ENCODE peak calls at places on chromosomes 6 and 20, in nine cellular contexts. F, G, A, V, H, C, P, T and Q are unnamed samples.

GRCh38 chr20:58870293-58871014 is 17.9 kb downstream of the GNAS start:
- DNase-seq in F (peak), A (peak), T (peak), V (peak), C (peak), P (peak), G (no peak), H (peak), Q (peak)

GRCh38 chr20:22577515-22578220 is 6.7 kb downstream of the FOXA2 start:
- DNase-seq in F (no peak), G (no peak), T (no peak), C (no peak), A (no peak), H (no peak), P (peak), V (no peak), Q (peak)

GRCh38 chr6:48037946-48038345 is 73.1 kb downstream of the PTCHD4 start:
- DNase-seq in A (no peak), V (no peak), C (no peak), H (no peak), G (no peak), F (no peak), P (no peak), T (no peak), Q (no peak)

GRCh38 chr20:1427457-1428054 is 34.7 kb upstream of the FKBP1A start:
- DNase-seq in G (no peak), C (peak), H (no peak), F (no peak), A (no peak), P (no peak), V (no peak), T (no peak), Q (no peak)

GRCh38 chr6:22613695-22614094 is 44.3 kb downstream of the HDGFL1 start:
- DNase-seq in G (no peak), V (no peak), P (no peak), T (no peak), A (no peak), C (peak), H (no peak), F (no peak), Q (no peak)

GRCh38 chr6:42960243-42961019 is at the start of gene GNMT:
- DNase-seq in F (peak), A (peak), P (peak), C (no peak), H (no peak), G (peak), T (peak), V (peak), Q (peak)

GRCh38 chr20:10352934-10353866 is 80.8 kb downstream of the MKKS start:
- DNase-seq in T (no peak), H (no peak), C (peak), F (no peak), P (no peak), G (no peak), V (no peak), A (no peak), Q (no peak)

GRCh38 chr20:1500496-1500895 is 9.3 kb upstream of the SIRPB2 start:
- DNase-seq in H (no peak), A (no peak), T (no peak), C (no peak), G (no peak), P (no peak), V (no peak), F (no peak), Q (no peak)

GRCh38 chr6:105739764-105740163 is 336.9 kb upstream of the PREP start:
- DNase-seq in H (no peak), C (no peak), F (no peak), A (no peak), V (no peak), G (no peak), T (no peak), P (no peak), Q (no peak)

GRCh38 chr6:115612796-115613479 is 447.8 kb downstream of the FRK start:
- DNase-seq in P (no peak), C (no peak), F (no peak), G (no peak), V (no peak), T (no peak), H (no peak), A (no peak), Q (no peak)

GRCh38 chr6:132300323-132300949 is 100.8 kb downstream of the MOXD1 start:
- DNase-seq in C (peak), P (no peak), G (peak), T (no peak), V (peak), H (no peak), A (peak), F (peak), Q (peak)

GRCh38 chr6:13159295-13159694 is 169.0 kb downstream of the TBC1D7 start:
- DNase-seq in H (no peak), P (no peak), T (no peak), A (no peak), G (no peak), V (no peak), F (no peak), C (no peak), Q (no peak)

GRCh38 chr6:140980265-140980887 is 1152.3 kb upstream of the GJE1 start:
- DNase-seq in C (peak), G (no peak), H (no peak), V (no peak), A (no peak), F (no peak), T (no peak), P (no peak), Q (no peak)

GRCh38 chr6:139625998-139626975 is 251.8 kb upstream of the CITED2 start:
- DNase-seq in G (no peak), V (no peak), C (no peak), A (no peak), F (no peak), T (no peak), H (no peak), P (no peak), Q (peak)

GRCh38 chr6:138722425-138723371 is 50.9 kb upstream of the CCDC28A start:
- DNase-seq in F (no peak), G (no peak), V (no peak), C (peak), A (no peak), P (no peak), T (no peak), H (no peak), Q (no peak)

GRCh38 chr6:140051521-140052455 is 677.3 kb upstream of the CITED2 start:
- DNase-seq in A (no peak), H (no peak), P (no peak), V (no peak), G (no peak), F (no peak), C (peak), T (no peak), Q (no peak)

GRCh38 chr6:44733146-44733545 is 345.6 kb downstream of the CDC5L start:
- DNase-seq in G (no peak), H (no peak), F (no peak), A (no peak), P (no peak), V (peak), T (no peak), C (no peak), Q (no peak)

GRCh38 chr6:164927288-164928040 is 381.9 kb downstream of the C6orf118 start:
- DNase-seq in P (peak), A (peak), H (no peak), C (peak), F (peak), V (peak), T (peak), G (peak), Q (peak)

GRCh38 chr20:53036992-53037391 is 64.8 kb downstream of the TSHZ2 start:
- DNase-seq in H (no peak), T (no peak), C (no peak), F (peak), V (peak), P (no peak), G (no peak), A (no peak), Q (peak)

GRCh38 chr6:113591896-113592827 is 265.0 kb upstream of the MARCKS start:
- DNase-seq in T (no peak), A (no peak), F (no peak), G (no peak), P (no peak), V (peak), H (no peak), C (peak), Q (no peak)

GRCh38 chr6:93498713-93499112 is 79.4 kb upstream of the EPHA7 start:
- DNase-seq in H (no peak), F (no peak), T (no peak), P (no peak), V (no peak), G (no peak), A (no peak), C (no peak), Q (no peak)

GRCh38 chr6:16540804-16541752 is 220.2 kb downstream of the ATXN1 start:
- DNase-seq in F (no peak), T (no peak), H (no peak), A (peak), C (no peak), V (peak), G (peak), P (no peak), Q (no peak)

GRCh38 chr20:58891686-58892125 is 39.2 kb downstream of the GNAS start:
- DNase-seq in H (no peak), V (no peak), F (peak), P (no peak), G (no peak), T (no peak), A (no peak), C (no peak), Q (peak)

DNA sequence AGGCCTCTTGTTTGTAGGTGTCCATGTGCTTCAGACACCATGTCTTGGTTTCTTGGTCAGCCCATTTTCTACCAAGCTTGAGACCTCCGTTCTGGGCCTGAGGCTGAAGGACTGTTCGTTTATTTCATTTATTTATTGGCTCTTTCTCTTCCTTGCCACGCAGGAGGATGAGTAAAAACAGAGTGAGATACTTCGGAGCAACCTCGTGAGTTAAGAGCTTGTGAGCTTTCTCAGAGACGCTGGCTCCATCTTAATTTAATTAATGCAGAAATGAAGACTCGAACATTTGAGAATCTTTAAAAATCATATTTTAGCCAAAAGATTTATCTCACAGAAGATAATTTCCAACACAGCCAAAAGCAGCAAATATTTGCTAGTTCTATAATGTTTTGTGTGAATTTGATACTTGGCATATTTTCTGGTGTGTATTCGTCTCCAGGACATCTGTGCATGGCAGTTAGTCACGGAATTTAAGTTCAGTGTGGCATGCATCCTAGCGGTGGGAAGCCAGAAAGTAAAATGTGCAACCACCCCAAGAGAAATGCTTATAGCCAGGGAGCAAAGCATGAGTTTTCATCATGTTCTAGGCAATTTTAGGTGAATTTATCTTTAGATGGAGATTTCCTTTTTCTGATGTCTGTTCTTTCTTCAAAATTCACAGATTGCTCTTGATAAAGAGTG is 76.0 kb downstream of the THBS2 start:
- DNase-seq in C (peak), A (no peak), P (no peak), T (no peak), V (no peak), G (no peak), F (no peak), H (no peak), Q (no peak)
- TF ChIP-seq CTCF in C (peak), A (no peak), P (no peak), T (no peak), V (no peak), G (no peak), F (no peak), H (no peak), Q (no peak)

DNA sequence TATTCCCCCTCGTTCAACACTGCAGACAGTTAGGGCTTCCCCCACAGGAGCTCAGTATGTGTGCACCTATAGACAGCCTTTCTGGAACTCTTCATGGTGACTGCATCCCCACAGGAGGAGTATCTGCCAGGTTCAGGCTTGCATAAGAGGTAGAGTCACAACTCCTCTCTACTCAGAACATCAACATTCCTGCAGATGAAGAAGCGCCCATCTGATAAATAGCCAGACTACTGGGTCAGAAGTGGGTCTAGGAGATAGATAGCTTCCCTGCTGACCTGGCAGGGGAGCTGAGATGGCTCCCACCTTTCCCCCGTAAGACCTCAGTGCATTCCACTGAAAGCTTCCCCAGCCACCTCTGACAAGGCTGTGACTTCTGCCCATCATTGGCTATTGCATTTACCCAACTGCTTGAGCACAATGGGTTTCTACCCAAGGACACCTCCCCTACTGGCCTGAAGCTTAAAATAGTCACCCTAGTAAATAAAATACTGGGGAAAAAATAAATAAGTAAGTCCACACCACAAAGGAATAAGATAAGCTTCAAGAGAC is 125.1 kb downstream of the CDK19 start:
- DNase-seq in G (no peak), C (no peak), T (no peak), H (no peak), F (no peak), A (no peak), V (no peak), P (no peak), Q (no peak)
- TF ChIP-seq CTCF in G (no peak), C (no peak), T (no peak), H (no peak), F (no peak), A (no peak), V (no peak), P (no peak), Q (no peak)

GRCh38 chr6:46350714-46351113 is 140.5 kb downstream of the RCAN2 start:
- DNase-seq in F (no peak), V (no peak), C (no peak), G (no peak), A (no peak), H (no peak), P (no peak), T (no peak), Q (no peak)
- TF ChIP-seq CTCF in F (no peak), V (no peak), C (no peak), G (no peak), A (no peak), H (no peak), P (no peak), T (no peak), Q (no peak)

GRCh38 chr20:34626978-34627377 is 49.9 kb downstream of the PIGU start:
- DNase-seq in G (no peak), F (no peak), C (no peak), V (no peak), A (no peak), H (no peak), T (no peak), P (no peak), Q (no peak)

GRCh38 chr20:34629342-34629741 is 47.5 kb downstream of the PIGU start:
- DNase-seq in G (no peak), P (no peak), A (no peak), H (no peak), C (no peak), V (no peak), F (no peak), T (no peak), Q (no peak)

GRCh38 chr20:34627458-34627857 is 49.4 kb downstream of the PIGU start:
- DNase-seq in P (no peak), A (no peak), F (no peak), C (no peak), G (no peak), H (no peak), V (no peak), T (no peak), Q (no peak)

GRCh38 chr20:34628026-34628425 is 48.9 kb downstream of the PIGU start:
- DNase-seq in H (no peak), V (no peak), T (no peak), A (no peak), G (no peak), P (no peak), C (no peak), F (no peak), Q (no peak)

DNA sequence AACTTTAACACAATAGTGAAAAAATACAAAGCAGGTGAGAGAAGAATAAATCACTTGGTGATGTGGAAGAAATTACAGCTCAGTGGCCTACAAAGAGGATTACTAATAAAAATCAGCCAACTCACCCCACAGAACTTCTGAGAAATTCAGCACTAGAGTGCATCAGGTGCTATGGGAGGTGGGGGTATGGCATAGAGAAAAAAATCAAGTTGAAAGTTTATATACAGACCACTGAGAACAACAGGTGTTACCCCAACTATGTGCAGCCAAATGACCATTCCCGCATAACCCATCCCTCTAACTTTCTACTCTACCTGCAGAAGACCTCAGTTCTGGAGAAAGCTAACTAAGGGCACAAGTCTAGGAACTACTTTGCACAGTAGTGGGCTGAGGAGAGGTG is 47.0 kb downstream of the PIGU start:
- DNase-seq in F (no peak), C (no peak), P (no peak), T (no peak), H (no peak), A (no peak), G (no peak), V (no peak), Q (no peak)
- TF ChIP-seq CTCF in F (no peak), C (no peak), P (no peak), T (no peak), H (no peak), A (no peak), G (no peak), V (no peak), Q (no peak)

GRCh38 chr6:136920216-136920857 is 1.8 kb upstream of the SLC35D3 start:
- DNase-seq in C (no peak), G (peak), T (no peak), F (no peak), H (no peak), P (no peak), A (no peak), V (no peak), Q (peak)
- TF ChIP-seq CTCF in C (no peak), G (no peak), T (no peak), F (no peak), H (no peak), P (no peak), A (no peak), V (no peak), Q (no peak)

GRCh38 chr20:51076841-51077543 is 54.1 kb upstream of the KCNG1 start:
- DNase-seq in A (no peak), T (no peak), H (no peak), F (no peak), P (no peak), C (no peak), V (no peak), G (no peak), Q (no peak)
- TF ChIP-seq CTCF in A (no peak), T (no peak), H (no peak), F (no peak), P (no peak), C (no peak), V (no peak), G (no peak), Q (no peak)

DNA sequence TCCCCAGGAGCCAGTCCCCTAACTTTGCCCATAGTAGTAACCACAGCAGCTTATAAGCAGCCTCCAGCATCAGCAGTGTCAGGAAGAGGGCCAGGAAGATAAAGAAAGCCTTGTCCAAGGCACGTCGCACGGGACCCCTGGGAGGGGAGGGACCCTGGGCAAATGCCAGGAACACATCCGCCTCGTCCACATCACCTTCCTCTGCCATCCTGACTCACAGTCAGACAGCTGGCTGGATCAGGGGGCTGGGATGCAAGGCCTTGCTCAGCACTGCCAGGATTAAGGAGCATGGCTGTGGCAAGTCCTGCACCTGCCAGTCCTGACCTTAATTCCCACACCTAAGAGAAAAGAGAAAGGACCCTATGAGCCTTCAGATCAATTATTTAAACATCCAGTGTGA is 11.5 kb upstream of the ZBTB22 start:
- DNase-seq in C (no peak), V (no peak), H (no peak), A (no peak), F (no peak), G (peak), P (no peak), T (no peak), Q (no peak)
- TF ChIP-seq CTCF in C (no peak), V (no peak), H (no peak), A (no peak), F (no peak), G (no peak), P (no peak), T (no peak), Q (no peak)

GRCh38 chr6:99789767-99790166 is 183.1 kb downstream of the PRDM13 start:
- DNase-seq in A (no peak), V (no peak), H (no peak), T (no peak), C (no peak), F (no peak), P (no peak), G (no peak), Q (no peak)

GRCh38 chr6:99790679-99791078 is 184.0 kb downstream of the PRDM13 start:
- DNase-seq in C (no peak), H (no peak), V (no peak), A (no peak), T (no peak), F (no peak), P (no peak), G (no peak), Q (no peak)
- TF ChIP-seq CTCF in C (peak), H (no peak), V (no peak), A (no peak), T (no peak), F (peak), P (no peak), G (peak), Q (no peak)